ENCODE peak calls at places on chromosome 22, in four cellular contexts. One of them, this sample, is unnamed.

GRCh38 chr22:35860087-35860733 is 142.5 kb downstream of the APOL5 start:
- DNase-seq in SK-N-SH: no peak
- DNase-seq in lower leg skin: no peak
- DNase-seq in upper lobe of right lung: no peak
- DNase-seq in this sample: no peak

GRCh38 chr22:37330200-37331033 is 48.1 kb downstream of the CYTH4 start:
- DNase-seq in upper lobe of right lung: peak; percentile 77
- DNase-seq in SK-N-SH: peak; percentile 86
- DNase-seq in lower leg skin: no peak
- DNase-seq in this sample: peak; percentile 90

GRCh38 chr22:38733329-38734202 is 22.2 kb downstream of the SUN2 start:
- DNase-seq in upper lobe of right lung: peak; percentile 76
- DNase-seq in SK-N-SH: peak; percentile 74
- DNase-seq in lower leg skin: no peak
- DNase-seq in this sample: peak; percentile 82

GRCh38 chr22:46219650-46220049 is 30.4 kb downstream of the CDPF1 start:
- DNase-seq in upper lobe of right lung: no peak
- DNase-seq in SK-N-SH: no peak
- DNase-seq in lower leg skin: no peak
- DNase-seq in this sample: no peak

GRCh38 chr22:46202897-46203589 is 47.0 kb downstream of the CDPF1 start:
- DNase-seq in lower leg skin: no peak
- DNase-seq in upper lobe of right lung: no peak
- DNase-seq in SK-N-SH: no peak
- DNase-seq in this sample: no peak

GRCh38 chr22:37231406-37232139 is 12.5 kb downstream of the RAC2 start:
- DNase-seq in lower leg skin: no peak
- DNase-seq in SK-N-SH: peak; percentile 12
- DNase-seq in upper lobe of right lung: peak; percentile 58
- DNase-seq in this sample: no peak

GRCh38 chr22:38777087-38777671 is 16.8 kb downstream of the DNAL4 start:
- DNase-seq in lower leg skin: no peak
- DNase-seq in SK-N-SH: no peak
- DNase-seq in upper lobe of right lung: no peak
- DNase-seq in this sample: no peak

GRCh38 chr22:47395481-47395880 is 633.0 kb downstream of the TBC1D22A start:
- DNase-seq in SK-N-SH: no peak
- DNase-seq in upper lobe of right lung: peak; percentile 46
- DNase-seq in lower leg skin: no peak
- DNase-seq in this sample: no peak

GRCh38 chr22:45804319-45804985 is 132.8 kb downstream of the ATXN10 start:
- DNase-seq in lower leg skin: no peak
- DNase-seq in SK-N-SH: no peak
- DNase-seq in upper lobe of right lung: no peak
- DNase-seq in this sample: no peak

GRCh38 chr22:49954354-49954753 is 6.2 kb upstream of the PIM3 start:
- DNase-seq in upper lobe of right lung: peak; percentile 88
- DNase-seq in SK-N-SH: no peak
- DNase-seq in lower leg skin: no peak
- DNase-seq in this sample: no peak

GRCh38 chr22:17085277-17086091 is 684 bp downstream of the IL17RA start:
- DNase-seq in upper lobe of right lung: peak; percentile 83
- DNase-seq in lower leg skin: no peak
- DNase-seq in SK-N-SH: no peak
- DNase-seq in this sample: peak; percentile 38

GRCh38 chr22:43853328-43853931 is 8.9 kb downstream of the SULT4A1 start:
- DNase-seq in lower leg skin: no peak
- DNase-seq in SK-N-SH: no peak
- DNase-seq in upper lobe of right lung: peak; percentile 44
- DNase-seq in this sample: peak; percentile 12

GRCh38 chr22:46019351-46019750 is 42.4 kb upstream of the WNT7B start:
- DNase-seq in lower leg skin: no peak
- DNase-seq in SK-N-SH: no peak
- DNase-seq in upper lobe of right lung: no peak
- DNase-seq in this sample: no peak

GRCh38 chr22:48739348-48740085 is 1088.2 kb downstream of the BRD1 start:
- DNase-seq in upper lobe of right lung: no peak
- DNase-seq in lower leg skin: no peak
- DNase-seq in SK-N-SH: no peak
- DNase-seq in this sample: no peak

GRCh38 chr22:47063606-47064005 is 301.2 kb downstream of the TBC1D22A start:
- DNase-seq in lower leg skin: no peak
- DNase-seq in upper lobe of right lung: no peak
- DNase-seq in SK-N-SH: no peak
- DNase-seq in this sample: no peak

GRCh38 chr22:35601743-35602633 is 15.1 kb downstream of the MB start:
- DNase-seq in lower leg skin: peak; percentile 49
- DNase-seq in upper lobe of right lung: peak; percentile 73
- DNase-seq in SK-N-SH: no peak
- DNase-seq in this sample: no peak

GRCh38 chr22:29301716-29302401 is 4.6 kb upstream of the GAS2L1 start:
- DNase-seq in upper lobe of right lung: no peak
- DNase-seq in SK-N-SH: peak; percentile 17
- DNase-seq in lower leg skin: no peak
- DNase-seq in this sample: no peak

GRCh38 chr22:38505595-38506117 is 455 bp downstream of the DDX17 start:
- DNase-seq in SK-N-SH: peak; percentile 75
- DNase-seq in lower leg skin: peak; percentile 47
- DNase-seq in upper lobe of right lung: peak; percentile 91
- DNase-seq in this sample: peak; percentile 68

GRCh38 chr22:39013923-39014722 is at the start of gene APOBEC3C:
- DNase-seq in lower leg skin: peak; percentile 84
- DNase-seq in SK-N-SH: peak; percentile 74
- DNase-seq in upper lobe of right lung: peak; percentile 83
- DNase-seq in this sample: no peak

GRCh38 chr22:37669586-37669985 is 5.8 kb upstream of the LGALS1 start:
- DNase-seq in SK-N-SH: no peak
- DNase-seq in upper lobe of right lung: no peak
- DNase-seq in lower leg skin: no peak
- DNase-seq in this sample: no peak

GRCh38 chr22:50481440-50482106 is at the start of gene ADM2:
- DNase-seq in upper lobe of right lung: peak; percentile 77
- DNase-seq in lower leg skin: no peak
- DNase-seq in SK-N-SH: peak; percentile 91
- DNase-seq in this sample: peak; percentile 78

GRCh38 chr22:45895436-45896152 is 81.4 kb downstream of the WNT7B start:
- DNase-seq in upper lobe of right lung: peak; percentile 53
- DNase-seq in SK-N-SH: no peak
- DNase-seq in lower leg skin: no peak
- DNase-seq in this sample: peak; percentile 12

GRCh38 chr22:27377901-27378300 is 423.7 kb downstream of the MN1 start:
- DNase-seq in lower leg skin: no peak
- DNase-seq in upper lobe of right lung: no peak
- DNase-seq in SK-N-SH: no peak
- DNase-seq in this sample: peak; percentile 40

GRCh38 chr22:48577014-48577690 is 1250.5 kb downstream of the BRD1 start:
- DNase-seq in lower leg skin: no peak
- DNase-seq in SK-N-SH: no peak
- DNase-seq in upper lobe of right lung: no peak
- DNase-seq in this sample: peak; percentile 19

GRCh38 chr22:45502215-45503070 is at the start of gene FBLN1:
- DNase-seq in lower leg skin: no peak
- DNase-seq in upper lobe of right lung: no peak
- DNase-seq in SK-N-SH: peak; percentile 97
- DNase-seq in this sample: peak; percentile 85

GRCh38 chr22:47296405-47297260 is 534.2 kb downstream of the TBC1D22A start:
- DNase-seq in SK-N-SH: peak; percentile 17
- DNase-seq in lower leg skin: no peak
- DNase-seq in upper lobe of right lung: no peak
- DNase-seq in this sample: no peak

GRCh38 chr22:26592368-26593015 is 2.6 kb upstream of the TPST2 start:
- DNase-seq in upper lobe of right lung: no peak
- DNase-seq in SK-N-SH: no peak
- DNase-seq in lower leg skin: no peak
- DNase-seq in this sample: no peak

GRCh38 chr22:20319041-20319744 is 667 bp downstream of the DGCR6L start:
- DNase-seq in lower leg skin: peak; percentile 14
- DNase-seq in SK-N-SH: peak; percentile 43
- DNase-seq in upper lobe of right lung: peak; percentile 61
- DNase-seq in this sample: no peak
- TF ChIP-seq CTCF in lower leg skin: no peak
- TF ChIP-seq CTCF in SK-N-SH: no peak
- TF ChIP-seq CTCF in upper lobe of right lung: no peak
- TF ChIP-seq CTCF in this sample: no peak

DNA sequence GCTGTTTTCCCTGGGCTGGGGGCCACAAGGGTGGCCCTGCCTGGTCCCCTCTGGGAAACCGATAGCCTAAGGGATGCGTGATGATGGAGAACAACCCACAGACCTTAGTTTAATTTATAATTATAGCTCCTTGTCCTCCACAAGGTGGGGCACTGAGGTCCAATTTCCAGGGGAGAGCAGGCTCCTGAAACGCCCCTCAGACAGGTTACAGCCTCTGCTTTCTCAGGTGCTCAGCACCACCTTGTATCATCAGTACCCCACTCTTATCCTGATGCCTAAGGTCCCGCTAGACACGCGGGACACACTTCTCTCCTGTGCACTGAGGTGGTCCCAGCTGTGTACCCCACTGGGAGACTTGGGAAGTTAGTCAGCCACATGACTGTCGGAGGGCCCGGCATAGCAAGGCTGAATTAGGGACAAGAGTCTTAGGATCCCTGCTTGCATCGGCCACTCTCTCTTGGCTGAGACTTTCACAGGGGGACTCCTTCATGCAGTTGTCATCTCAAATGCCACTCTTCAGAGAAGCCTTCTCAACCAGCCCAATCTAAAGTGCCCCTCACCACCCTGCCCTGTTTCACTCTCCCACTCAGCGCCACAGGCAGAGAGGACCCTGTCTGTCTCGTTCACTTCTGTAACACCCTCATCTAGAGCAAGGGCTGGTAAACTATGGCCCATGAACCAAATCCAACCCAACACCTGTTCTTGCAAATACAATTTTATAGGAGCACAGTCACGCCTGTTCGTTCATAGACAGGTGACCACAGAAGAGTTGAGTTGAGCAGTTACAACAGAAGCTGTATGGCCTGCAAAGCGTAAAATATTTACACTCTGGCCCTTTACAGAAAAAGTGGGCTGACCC is 20.4 kb downstream of the SERPIND1 start:
- DNase-seq in SK-N-SH: no peak
- DNase-seq in lower leg skin: no peak
- DNase-seq in upper lobe of right lung: no peak
- DNase-seq in this sample: no peak
- TF ChIP-seq CTCF in SK-N-SH: no peak
- TF ChIP-seq CTCF in lower leg skin: no peak
- TF ChIP-seq CTCF in upper lobe of right lung: no peak
- TF ChIP-seq CTCF in this sample: no peak

DNA sequence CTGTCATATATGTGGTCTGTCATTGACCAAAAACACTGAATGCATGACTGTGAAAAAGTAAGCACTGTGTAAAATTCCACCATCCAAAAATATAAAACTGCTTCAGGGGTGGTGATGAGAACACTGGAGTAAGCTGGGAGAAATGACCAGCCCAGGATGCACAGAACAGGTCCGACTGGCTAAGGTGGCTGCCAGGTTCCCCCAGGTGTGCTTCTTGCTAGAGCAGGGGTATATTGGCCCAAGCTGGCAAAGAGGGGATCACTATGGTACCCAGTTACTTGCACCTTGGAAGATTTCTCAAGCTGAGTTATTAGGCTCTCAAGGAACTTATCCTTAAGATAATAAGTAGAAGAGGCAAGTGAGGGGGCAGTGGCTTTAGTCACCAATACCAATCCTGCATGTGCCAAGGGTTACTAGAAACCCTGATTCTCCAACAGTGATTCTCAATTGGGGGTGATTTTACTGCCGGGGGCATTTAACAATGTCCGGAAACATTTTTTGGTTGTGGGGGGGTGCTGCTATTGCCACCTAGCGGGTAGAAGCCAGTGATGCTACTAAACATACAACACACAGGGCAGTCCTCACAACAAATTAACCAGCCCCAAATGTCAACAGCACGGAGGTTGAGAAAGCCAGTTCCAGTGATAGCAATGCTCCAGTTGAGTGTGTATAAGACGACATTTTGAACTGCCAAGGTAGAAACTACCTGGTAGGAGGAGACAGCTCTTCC is 15.7 kb downstream of the SNU13 start:
- DNase-seq in SK-N-SH: no peak
- DNase-seq in upper lobe of right lung: no peak
- DNase-seq in lower leg skin: no peak
- DNase-seq in this sample: no peak
- TF ChIP-seq CTCF in SK-N-SH: no peak
- TF ChIP-seq CTCF in upper lobe of right lung: peak; percentile 15
- TF ChIP-seq CTCF in lower leg skin: no peak
- TF ChIP-seq CTCF in this sample: no peak

GRCh38 chr22:30439836-30440235 is 14.3 kb downstream of the MTFP1 start:
- DNase-seq in SK-N-SH: no peak
- DNase-seq in upper lobe of right lung: no peak
- DNase-seq in lower leg skin: peak; percentile 38
- DNase-seq in this sample: no peak

GRCh38 chr22:30444632-30445437 is 19.3 kb downstream of the MTFP1 start:
- DNase-seq in SK-N-SH: peak; percentile 86
- DNase-seq in upper lobe of right lung: no peak
- DNase-seq in lower leg skin: no peak
- DNase-seq in this sample: peak; percentile 84

GRCh38 chr22:30441088-30441487 is 15.5 kb downstream of the MTFP1 start:
- DNase-seq in upper lobe of right lung: no peak
- DNase-seq in lower leg skin: no peak
- DNase-seq in SK-N-SH: no peak
- DNase-seq in this sample: peak; percentile 27

DNA sequence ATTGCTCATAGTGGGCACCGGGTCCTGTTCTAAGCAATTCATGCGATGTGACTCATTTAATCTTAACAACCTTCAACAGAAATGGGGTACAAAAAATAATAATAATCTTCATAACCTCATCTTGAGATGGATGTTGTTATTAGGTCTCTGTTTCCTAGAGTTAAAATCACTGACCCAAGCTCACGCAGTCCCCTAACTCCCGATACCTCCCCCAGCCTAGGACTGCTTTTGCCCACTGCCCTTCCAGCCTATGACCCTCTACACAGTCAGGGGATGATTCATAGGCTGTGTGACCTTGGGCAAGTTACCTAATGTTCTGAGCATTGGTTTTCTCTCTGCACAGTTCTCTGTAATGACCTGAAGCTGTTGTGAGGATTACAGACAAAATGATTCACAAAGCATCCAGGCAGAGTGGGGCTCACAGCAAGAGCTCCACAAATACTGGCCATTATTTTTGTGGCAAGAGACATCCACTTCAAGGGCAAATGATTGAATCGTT is 19.9 kb downstream of the MTFP1 start:
- DNase-seq in lower leg skin: no peak
- DNase-seq in SK-N-SH: no peak
- DNase-seq in upper lobe of right lung: no peak
- DNase-seq in this sample: no peak
- TF ChIP-seq CTCF in lower leg skin: no peak
- TF ChIP-seq CTCF in SK-N-SH: no peak
- TF ChIP-seq CTCF in upper lobe of right lung: no peak
- TF ChIP-seq CTCF in this sample: no peak

GRCh38 chr22:22576244-22576988 is 17.4 kb upstream of the PRAME start:
- DNase-seq in SK-N-SH: peak; percentile 79
- DNase-seq in lower leg skin: no peak
- DNase-seq in upper lobe of right lung: peak; percentile 74
- DNase-seq in this sample: peak; percentile 90
- TF ChIP-seq CTCF in SK-N-SH: peak; percentile 76
- TF ChIP-seq CTCF in lower leg skin: no peak
- TF ChIP-seq CTCF in upper lobe of right lung: peak; percentile 68
- TF ChIP-seq CTCF in this sample: peak; percentile 90

This sample was measured in glutamatergic neuron.